ENCODE peak calls at places on chromosome 11, in six cellular contexts. T is fibroblast of the aortic adventitia; P is retina; W is BJ; I is substantia nigra; Z is activated naive CD8-positive, alpha-beta T cell treated with anti-CD3 and anti-CD28 coated beads, Interleukin-2, amount 50 U/mL, for 24 hours. Q is an unnamed sample.
A peak's percentile ranks its signal among the peaks of the same experiment; 100 is the strongest.

GRCh38 chr11:10926801-10927200 is 68.9 kb upstream of the ZBED5 start:
- DNase-seq in T (no peak), P (no peak), W (no peak), I (no peak), Z (no peak), Q (no peak)

GRCh38 chr11:12890476-12890875 is 118.6 kb upstream of the RASSF10 start:
- DNase-seq in T (peak; percentile 34), P (no peak), W (no peak), I (no peak), Z (no peak), Q (no peak)

GRCh38 chr11:77503006-77503405 is 29.1 kb upstream of the PAK1 start:
- DNase-seq in T (peak; percentile 69), P (no peak), W (no peak), I (no peak), Z (no peak), Q (no peak)

GRCh38 chr11:86748296-86748695 is 52.0 kb upstream of the PRSS23 start:
- DNase-seq in T (peak; percentile 48), P (no peak), W (peak; percentile 89), I (no peak), Z (no peak), Q (no peak)

GRCh38 chr11:106456651-106457050 is 379.2 kb downstream of the AASDHPPT start:
- DNase-seq in T (peak; percentile 48), P (no peak), W (no peak), I (no peak), Z (no peak), Q (no peak)

GRCh38 chr11:2789331-2789730 is 89.5 kb upstream of the KCNQ1OT1 start:
- DNase-seq in T (no peak), P (peak; percentile 26), W (no peak), I (no peak), Z (peak; percentile 0), Q (no peak)

GRCh38 chr11:111913031-111913861 is 712 bp downstream of the HSPB2 start:
- DNase-seq in T (no peak), P (no peak), W (no peak), I (peak; percentile 75), Z (no peak), Q (no peak)

GRCh38 chr11:105046898-105047579 is 1.9 kb upstream of the CARD16 start:
- DNase-seq in T (peak; percentile 98), P (no peak), W (peak; percentile 99), I (no peak), Z (no peak), Q (no peak)

GRCh38 chr11:25065711-25066110 is 568.9 kb downstream of the LUZP2 start:
- DNase-seq in T (peak; percentile 88), P (no peak), W (no peak), I (no peak), Z (no peak), Q (no peak)

GRCh38 chr11:79080506-79080905 is 360.3 kb downstream of the TENM4 start:
- DNase-seq in T (peak; percentile 32), P (no peak), W (no peak), I (no peak), Z (no peak), Q (no peak)

GRCh38 chr11:33692013-33692504 is 8.6 kb downstream of the C11orf91 start:
- DNase-seq in T (peak; percentile 98), P (peak; percentile 46), W (peak; percentile 91), I (peak; percentile 30), Z (no peak), Q (no peak)

GRCh38 chr11:29490951-29491350 is 525.9 kb downstream of the KCNA4 start:
- DNase-seq in T (no peak), P (no peak), W (no peak), I (no peak), Z (no peak), Q (no peak)

Q was measured in activated CD4-positive, alpha-beta T cell treated with anti-CD3 and anti-CD28 coated beads for 24 hours.